ENCODE peak calls at places on chromosome 21, in four cellular contexts. K is endodermal cell, I is neural progenitor cell, Y is GM23248. Z is an unnamed sample.

GRCh38 chr21:18499761-18500376 is 96.3 kb upstream of the TMPRSS15 start:
- DNase-seq in K (peak), I (peak), Y (peak), Z (no peak)

GRCh38 chr21:45499201-45499750 is 43.0 kb downstream of the SLC19A1 start:
- DNase-seq in K (peak), I (no peak), Y (no peak), Z (peak)

GRCh38 chr21:23401278-23401677 is 2206.0 kb downstream of the MRPL39 start:
- DNase-seq in K (no peak), I (peak), Y (no peak), Z (no peak)

GRCh38 chr21:20249401-20249800 is 748.8 kb upstream of the NCAM2 start:
- DNase-seq in K (no peak), I (no peak), Y (no peak), Z (no peak)

GRCh38 chr21:45430521-45431501 is 25.8 kb downstream of the COL18A1 start:
- DNase-seq in K (peak), I (peak), Y (no peak), Z (peak)

GRCh38 chr21:31326478-31327247 is 17.4 kb downstream of the TIAM1 start:
- DNase-seq in K (no peak), I (no peak), Y (peak), Z (no peak)

GRCh38 chr21:18191139-18191538 is 53.5 kb upstream of the CHODL start:
- DNase-seq in K (no peak), I (no peak), Y (no peak), Z (no peak)

GRCh38 chr21:44704636-44705001 is 6.8 kb downstream of the TSPEAR start:
- DNase-seq in K (peak), I (no peak), Y (no peak), Z (no peak)

GRCh38 chr21:43325968-43326367 is 101.0 kb downstream of the SIK1 start:
- DNase-seq in K (no peak), I (no peak), Y (no peak), Z (no peak)

GRCh38 chr21:44749759-44750674 is 38.6 kb upstream of the TSPEAR start:
- DNase-seq in K (no peak), I (no peak), Y (no peak), Z (no peak)

GRCh38 chr21:36535618-36536241 is 55.8 kb upstream of the CLDN14 start:
- DNase-seq in K (no peak), I (no peak), Y (no peak), Z (no peak)

GRCh38 chr21:14900058-14900457 is 164.7 kb downstream of the NRIP1 start:
- DNase-seq in K (no peak), I (no peak), Y (peak), Z (no peak)

GRCh38 chr21:46345861-46346260 is 21.9 kb downstream of the PCNT start:
- DNase-seq in K (no peak), I (no peak), Y (no peak), Z (peak)

GRCh38 chr21:43312011-43312410 is 114.9 kb downstream of the SIK1 start:
- DNase-seq in K (no peak), I (no peak), Y (no peak), Z (no peak)

GRCh38 chr21:43362306-43362927 is 64.5 kb downstream of the SIK1 start:
- DNase-seq in K (peak), I (peak), Y (peak), Z (peak)

GRCh38 chr21:44846485-44847260 is 26.8 kb downstream of the PTTG1IP start:
- DNase-seq in K (no peak), I (peak), Y (peak), Z (peak)

DNA sequence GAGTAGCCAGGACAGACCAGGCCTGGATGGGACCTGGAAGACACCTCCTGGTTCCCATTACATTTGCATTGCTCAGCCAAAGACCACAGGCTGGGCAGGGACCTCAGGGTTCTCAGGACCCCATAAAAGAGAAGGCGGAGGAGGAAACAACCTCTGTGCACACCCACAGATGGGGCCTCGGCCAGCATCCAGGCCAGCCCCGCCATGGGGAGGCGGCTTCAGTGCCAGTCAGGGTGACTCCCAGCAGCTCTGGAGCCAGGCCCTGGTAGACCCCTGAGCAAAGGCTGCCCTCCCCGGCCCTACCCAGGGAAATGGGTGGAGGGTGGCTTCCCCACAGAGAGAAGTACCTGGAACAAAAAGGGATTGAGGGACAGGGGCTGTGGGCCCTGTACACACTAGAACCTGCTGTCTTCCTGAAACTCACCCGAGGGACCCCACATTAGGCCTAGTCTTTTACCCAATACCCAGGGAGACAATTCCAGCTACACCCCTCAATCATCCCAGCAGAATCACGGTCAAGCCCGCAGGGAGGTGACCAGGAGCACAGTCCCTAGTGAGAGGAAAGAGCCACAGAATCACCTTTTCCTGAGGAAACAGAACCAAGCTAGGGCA is 64.5 kb downstream of the PSMG1 start:
- DNase-seq in K (peak), I (no peak), Y (no peak), Z (no peak)
- H3K9ac ChIP-seq in K (no peak), I (no peak), Y (no peak), Z (no peak)

DNA sequence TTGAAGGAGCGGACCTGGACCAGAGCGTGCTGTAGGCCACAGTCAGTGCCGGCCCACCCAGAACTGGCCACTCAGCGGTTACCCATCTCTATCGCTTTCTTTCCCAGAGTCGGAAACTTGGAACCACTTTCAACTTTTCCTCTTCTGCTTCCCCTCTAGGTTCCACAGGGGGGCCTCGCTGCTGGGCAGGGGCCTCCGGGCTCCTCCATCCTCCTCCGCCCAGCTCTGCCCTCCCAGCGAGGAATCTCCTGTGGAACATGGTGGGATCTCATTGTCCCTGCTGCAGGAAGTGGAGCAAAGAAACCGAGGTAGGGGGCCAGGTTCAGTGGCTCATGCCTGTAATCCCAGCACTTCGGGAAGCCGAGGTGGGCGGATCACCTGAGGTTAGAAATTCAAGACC is 139.2 kb downstream of the ETS2 start:
- DNase-seq in K (peak), I (peak), Y (no peak), Z (no peak)
- H3K9ac ChIP-seq in K (no peak), I (no peak), Y (no peak), Z (no peak)

DNA sequence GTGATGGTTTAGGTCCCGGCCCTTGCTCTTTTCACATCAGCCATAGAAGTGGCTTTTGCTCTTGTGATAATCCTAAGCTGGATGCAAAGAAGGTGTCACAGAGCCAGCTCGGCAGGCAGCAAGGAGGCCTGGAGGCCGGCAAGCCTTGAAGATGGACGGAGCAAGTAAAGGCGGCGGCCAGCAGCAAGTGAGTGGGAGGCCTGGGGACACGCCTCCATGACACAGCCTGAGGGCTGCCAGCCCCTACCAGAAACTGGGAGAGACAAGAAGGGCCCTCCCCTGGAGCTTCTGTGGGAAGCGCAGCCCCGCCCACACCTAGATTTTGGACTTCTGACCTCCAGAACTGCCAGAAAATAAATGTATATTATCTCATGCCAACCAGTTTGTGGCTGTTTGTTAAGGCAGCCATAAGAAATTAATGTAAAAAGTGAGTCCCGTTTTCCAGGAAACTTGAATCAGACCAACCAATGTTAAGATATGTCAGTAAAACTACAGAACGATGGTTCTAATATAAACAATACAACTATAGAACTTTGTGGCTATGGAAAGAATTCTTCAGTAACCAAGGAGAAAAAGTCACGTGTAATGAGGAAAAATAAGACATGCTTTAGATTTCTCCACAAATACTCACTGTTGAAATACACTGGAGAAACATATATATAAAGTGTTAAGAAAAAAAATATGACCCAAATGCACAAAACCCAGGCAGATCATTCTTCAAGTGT is 49.9 kb downstream of the BACE2 start:
- DNase-seq in K (peak), I (peak), Y (peak), Z (no peak)
- H3K9ac ChIP-seq in K (no peak), I (no peak), Y (no peak), Z (no peak)

GRCh38 chr21:41726630-41726969 is 40.3 kb downstream of the RIPK4 start:
- DNase-seq in K (no peak), I (no peak), Y (no peak), Z (no peak)
- H3K9ac ChIP-seq in K (no peak), I (no peak), Y (no peak), Z (no peak)

DNA sequence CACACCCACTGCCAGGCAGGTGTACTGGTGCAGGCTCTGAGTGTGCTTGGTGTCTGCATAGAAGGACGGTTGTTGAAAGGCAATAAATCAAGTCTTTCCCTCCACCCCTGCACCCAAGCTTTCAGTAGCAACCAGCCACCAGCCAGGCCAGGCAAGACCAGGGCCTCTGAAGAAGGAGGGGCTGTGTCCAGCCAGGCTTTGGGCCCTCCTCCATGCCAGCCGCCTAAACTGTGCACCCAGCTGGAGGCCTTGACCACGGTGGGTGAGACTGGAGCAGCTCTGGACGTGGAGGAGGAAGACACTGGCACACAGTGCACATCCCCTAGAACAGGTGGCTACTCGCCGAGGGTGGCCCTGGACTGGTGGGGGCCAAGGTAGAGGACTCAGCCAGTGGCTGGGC is 4.9 kb downstream of the OLIG2 start:
- DNase-seq in K (no peak), I (no peak), Y (no peak), Z (no peak)
- H3K9ac ChIP-seq in K (no peak), I (no peak), Y (no peak), Z (no peak)

Z was measured in kidney.